ENCODE peak calls at places on chromosomes 16 and 17, in seven cellular contexts. T, K, A, W, J, O and D are unnamed samples.

GRCh38 chr16:58000706-58001676 is at the start of gene USB1:
- DNase-seq in W (peak), J (peak), K (peak), T (peak), A (peak), O (peak), D (peak)

GRCh38 chr16:17369441-17369951 is 101.3 kb downstream of the XYLT1 start:
- DNase-seq in A (no peak), W (peak), T (peak), J (peak), K (peak), O (peak), D (no peak)

GRCh38 chr16:27724491-27724878 is 174.5 kb downstream of the KATNIP start:
- DNase-seq in T (no peak), J (no peak), O (no peak), W (no peak), A (no peak), K (no peak), D (no peak)

GRCh38 chr16:19118938-19119431 is 5.2 kb downstream of the ITPRIPL2 start:
- DNase-seq in K (peak), T (no peak), O (peak), A (no peak), J (peak), W (no peak), D (no peak)

GRCh38 chr17:74343526-74344284 is 17.7 kb downstream of the KIF19 start:
- DNase-seq in O (no peak), T (no peak), J (no peak), K (no peak), W (no peak), A (no peak), D (no peak)

GRCh38 chr17:28726396-28726911 is 421 bp upstream of the TLCD1 start:
- DNase-seq in A (peak), W (no peak), O (no peak), K (peak), T (peak), J (peak), D (no peak)

GRCh38 chr17:45160505-45161287 is 979 bp upstream of the HEXIM2 start:
- DNase-seq in J (peak), A (peak), W (peak), K (peak), T (no peak), O (peak), D (peak)

GRCh38 chr16:68417711-68418301 is 30.5 kb downstream of the SMPD3 start:
- DNase-seq in A (no peak), W (peak), T (peak), O (peak), K (peak), J (no peak), D (no peak)

GRCh38 chr16:1791943-1792812 is 1.3 kb downstream of the IGFALS start:
- DNase-seq in W (peak), K (no peak), J (no peak), A (no peak), O (no peak), T (no peak), D (no peak)

GRCh38 chr17:69796093-69796492 is 278.9 kb upstream of the KCNJ16 start:
- DNase-seq in W (no peak), J (no peak), K (no peak), T (no peak), A (no peak), O (no peak), D (no peak)

GRCh38 chr16:67673712-67674580 is 7.3 kb downstream of the C16orf86 start:
- DNase-seq in O (peak), A (no peak), T (no peak), J (no peak), K (peak), W (peak), D (no peak)

GRCh38 chr16:72399811-72400210 is 227.9 kb upstream of the PMFBP1 start:
- DNase-seq in W (no peak), J (no peak), A (no peak), K (no peak), O (no peak), T (no peak), D (no peak)

GRCh38 chr16:11530171-11530940 is 56.4 kb downstream of the LITAF start:
- DNase-seq in K (no peak), O (no peak), T (no peak), J (no peak), A (no peak), W (no peak), D (no peak)

GRCh38 chr17:8964801-8965393 is 610 bp downstream of the PIK3R5 start:
- DNase-seq in W (no peak), O (no peak), T (no peak), A (peak), J (peak), K (no peak), D (no peak)

GRCh38 chr17:79518330-79519151 is 92.3 kb downstream of the RBFOX3 start:
- DNase-seq in J (no peak), A (no peak), T (no peak), W (no peak), K (no peak), O (no peak), D (no peak)

GRCh38 chr17:49496183-49496865 is 1.2 kb downstream of the NGFR start:
- DNase-seq in J (peak), O (peak), T (peak), A (peak), K (peak), W (peak), D (peak)

GRCh38 chr17:9291912-9292562 is 270.7 kb downstream of the NTN1 start:
- DNase-seq in O (peak), A (peak), W (peak), J (peak), K (peak), T (peak), D (no peak)

GRCh38 chr17:76491271-76492184 is 9.7 kb downstream of the RHBDF2 start:
- DNase-seq in W (peak), K (peak), T (no peak), O (no peak), J (peak), A (no peak), D (no peak)

GRCh38 chr16:89822188-89823086 is 5.8 kb upstream of the SPIRE2 start:
- DNase-seq in T (no peak), K (peak), J (no peak), A (no peak), O (no peak), W (no peak), D (no peak)

GRCh38 chr17:67999291-67999911 is 3.1 kb upstream of the C17orf58 start:
- DNase-seq in J (no peak), A (no peak), K (no peak), T (no peak), O (no peak), W (no peak), D (no peak)

GRCh38 chr17:8710766-8711165 is 33.9 kb downstream of the CCDC42 start:
- DNase-seq in J (no peak), O (no peak), K (no peak), A (no peak), T (no peak), W (no peak), D (no peak)

GRCh38 chr17:82283208-82283749 is 9.8 kb upstream of the CSNK1D start:
- DNase-seq in T (no peak), W (no peak), K (no peak), O (peak), J (peak), A (no peak), D (no peak)

GRCh38 chr16:66515543-66516171 is 34.3 kb downstream of the TK2 start:
- DNase-seq in O (no peak), W (no peak), K (no peak), T (no peak), J (peak), A (peak), D (no peak)

GRCh38 chr17:9451919-9452318 is 123.7 kb downstream of the STX8 start:
- DNase-seq in T (no peak), O (no peak), K (no peak), W (no peak), J (no peak), A (no peak), D (no peak)

GRCh38 chr16:70161350-70161749 is 12.2 kb upstream of the CLEC18C start:
- DNase-seq in W (no peak), T (peak), K (no peak), O (no peak), A (no peak), J (no peak), D (no peak)

GRCh38 chr16:72939247-72939646 is 108.7 kb downstream of the ZFHX3 start:
- DNase-seq in A (no peak), K (peak), J (no peak), T (no peak), W (no peak), O (peak), D (no peak)

GRCh38 chr17:44919885-44920564 is 4.7 kb upstream of the GFAP start:
- DNase-seq in T (peak), A (peak), W (peak), J (peak), K (peak), O (peak), D (peak)

GRCh38 chr16:11398136-11398535 is 52.9 kb downstream of the RMI2 start:
- DNase-seq in A (no peak), T (no peak), J (no peak), K (no peak), W (no peak), O (no peak), D (no peak)

GRCh38 chr16:52580488-52580887 is 33.5 kb upstream of the TOX3 start:
- DNase-seq in O (no peak), J (no peak), K (no peak), T (no peak), A (no peak), W (no peak), D (no peak)

GRCh38 chr17:47725446-47726109 is 7.5 kb upstream of the TBX21 start:
- DNase-seq in K (no peak), A (no peak), O (no peak), W (no peak), T (no peak), J (no peak), D (no peak)

GRCh38 chr16:69590590-69590989 is 24.8 kb downstream of the NFAT5 start:
- DNase-seq in J (no peak), T (no peak), O (no peak), A (no peak), K (no peak), W (no peak), D (no peak)

GRCh38 chr16:50441758-50442157 is 73.0 kb upstream of the BRD7 start:
- DNase-seq in O (no peak), W (no peak), K (no peak), T (no peak), J (peak), A (no peak), D (no peak)

GRCh38 chr16:78735337-78735736 is 635.9 kb downstream of the WWOX start:
- DNase-seq in A (no peak), T (no peak), W (no peak), J (no peak), O (no peak), K (no peak), D (no peak)

GRCh38 chr17:77572065-77572601 is 386.4 kb upstream of the TNRC6C start:
- DNase-seq in O (no peak), J (no peak), W (no peak), K (no peak), T (no peak), A (no peak), D (no peak)
- TF ChIP-seq CTCF in O (no peak), J (no peak), W (no peak), K (no peak), T (no peak), A (peak), D (no peak)

GRCh38 chr17:65137076-65137935 is at the start of gene RGS9:
- DNase-seq in K (peak), O (peak), J (peak), A (peak), W (peak), T (peak), D (peak)
- TF ChIP-seq CTCF in K (peak), O (peak), J (peak), A (peak), W (peak), T (peak), D (peak)

GRCh38 chr17:31381165-31381668 is 10.3 kb upstream of the RAB11FIP4 start:
- DNase-seq in O (no peak), T (no peak), W (no peak), A (no peak), K (no peak), J (no peak), D (no peak)

GRCh38 chr17:31374503-31374902 is 17.0 kb upstream of the RAB11FIP4 start:
- DNase-seq in W (no peak), O (no peak), K (no peak), J (no peak), A (no peak), T (no peak), D (no peak)

GRCh38 chr17:31379796-31380195 is 11.7 kb upstream of the RAB11FIP4 start:
- DNase-seq in A (no peak), J (no peak), W (no peak), T (no peak), K (no peak), O (no peak), D (no peak)

GRCh38 chr17:31374083-31374447 is 17.4 kb upstream of the RAB11FIP4 start:
- DNase-seq in J (peak), W (no peak), O (no peak), T (no peak), A (no peak), K (no peak), D (no peak)

DNA sequence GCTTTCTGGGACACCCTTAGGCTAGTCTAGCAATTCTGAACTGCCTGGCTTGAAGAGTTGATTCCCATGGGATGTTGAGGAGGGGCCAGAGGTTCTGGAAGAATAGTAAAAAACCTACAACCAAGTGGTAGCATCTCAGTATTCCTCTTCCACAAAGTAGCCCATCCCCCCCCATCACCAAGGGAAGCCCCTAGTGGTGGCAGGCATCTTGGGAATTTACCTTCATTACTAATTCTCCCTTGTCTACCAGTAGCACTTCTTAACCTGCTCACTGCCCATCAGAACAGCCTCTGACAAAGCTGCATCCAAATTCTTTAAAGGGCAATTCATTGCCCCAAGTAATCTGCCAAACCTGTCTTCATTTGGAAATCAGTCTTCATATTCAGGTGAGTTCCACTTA is 12.8 kb upstream of the RAB11FIP4 start:
- DNase-seq in K (no peak), A (peak), W (no peak), O (no peak), T (no peak), J (no peak), D (no peak)
- TF ChIP-seq CTCF in K (no peak), A (peak), W (no peak), O (no peak), T (no peak), J (no peak), D (no peak)

GRCh38 chr16:6016530-6017184 is 919.1 kb upstream of the EEF2KMT start:
- DNase-seq in W (no peak), T (no peak), K (no peak), A (peak), O (no peak), J (peak), D (no peak)
- TF ChIP-seq CTCF in W (no peak), T (peak), K (peak), A (peak), O (no peak), J (peak), D (peak)

GRCh38 chr17:4326112-4326511 is 40.4 kb downstream of the UBE2G1 start:
- DNase-seq in T (no peak), K (no peak), O (no peak), A (no peak), J (no peak), W (no peak), D (no peak)
- TF ChIP-seq CTCF in T (no peak), K (no peak), O (no peak), A (no peak), J (no peak), W (no peak), D (no peak)

DNA sequence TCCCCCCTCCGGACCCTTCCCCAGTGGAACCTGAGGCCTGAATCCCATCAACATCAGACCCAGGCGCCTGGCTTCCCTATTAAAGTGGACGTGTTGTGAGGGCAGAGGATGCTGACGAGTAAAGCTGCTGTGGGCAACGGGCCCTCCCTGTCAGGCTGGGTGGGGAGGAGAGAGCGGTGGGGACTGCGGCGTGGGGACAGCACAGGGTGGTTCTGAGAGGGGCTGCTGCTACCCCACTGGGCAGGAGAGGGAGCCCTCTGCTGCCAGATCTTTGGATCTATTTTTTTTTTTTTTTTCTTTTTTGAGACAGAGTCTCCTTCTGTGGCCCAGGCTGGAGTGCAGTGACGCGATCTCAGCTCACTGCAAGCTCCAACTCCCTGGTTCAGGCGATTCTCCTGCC is 5.9 kb downstream of the CA5A start:
- DNase-seq in J (peak), T (no peak), W (no peak), O (no peak), K (no peak), A (peak), D (no peak)
- TF ChIP-seq CTCF in J (peak), T (peak), W (no peak), O (no peak), K (no peak), A (peak), D (peak)

DNA sequence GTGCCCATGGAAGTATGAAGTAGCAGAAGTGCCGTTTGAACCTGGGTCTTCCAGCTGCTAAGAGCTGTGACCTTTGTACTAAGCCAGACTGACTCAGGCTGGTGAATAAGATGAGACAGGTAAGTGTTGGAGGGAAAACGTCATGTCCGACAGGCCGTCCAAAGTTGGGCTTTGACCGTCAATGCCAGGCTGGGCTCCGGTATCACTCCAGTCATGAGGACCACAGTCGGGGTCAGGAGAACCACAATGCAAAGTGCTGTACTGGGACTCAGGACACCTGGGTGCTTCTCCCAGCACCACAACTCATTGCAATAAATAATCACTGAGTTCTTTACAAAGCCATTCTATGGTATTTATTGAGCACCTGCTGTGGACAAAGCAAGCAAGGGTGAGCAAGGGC is 268.6 kb downstream of the HAPSTR1 start:
- DNase-seq in A (peak), W (no peak), K (no peak), O (no peak), J (no peak), T (no peak), D (no peak)
- TF ChIP-seq CTCF in A (no peak), W (no peak), K (no peak), O (no peak), J (no peak), T (no peak), D (no peak)

DNA sequence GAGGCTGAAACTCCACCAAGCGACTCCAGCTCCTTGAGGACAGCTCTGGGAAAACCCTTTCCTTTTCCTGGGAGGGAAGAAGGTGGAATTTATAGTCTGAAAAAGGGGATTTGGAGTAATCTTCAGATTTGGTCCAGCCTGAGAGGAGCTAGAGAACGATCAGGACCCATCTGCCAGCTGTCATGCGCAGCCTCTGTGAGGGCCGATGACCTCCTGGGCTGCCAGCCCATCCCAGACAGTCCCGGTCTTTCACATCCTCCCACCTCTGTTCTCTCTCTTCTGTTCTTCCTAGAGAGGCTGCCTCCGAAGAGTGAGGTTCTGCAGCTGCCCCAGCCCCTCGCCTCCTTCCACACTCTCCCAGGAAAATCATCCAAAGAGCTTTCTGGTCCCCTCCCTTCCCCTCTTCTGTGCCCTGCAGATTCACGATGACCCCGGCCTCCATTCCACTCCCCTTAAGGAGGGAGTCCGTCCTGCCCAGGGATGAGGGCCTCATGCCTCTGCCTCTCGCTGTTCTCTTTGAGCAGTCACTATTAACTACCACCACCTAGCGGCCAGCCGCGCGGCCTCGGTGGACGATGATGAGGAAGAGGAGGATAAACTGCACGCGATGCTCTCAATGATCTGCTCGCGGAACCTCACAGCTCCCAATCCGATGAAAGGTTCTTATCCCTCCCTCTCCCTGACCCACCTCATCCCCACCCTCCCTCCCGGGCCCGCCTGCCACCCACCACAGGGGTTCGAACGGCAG is 29.6 kb downstream of the SGSM2 start:
- DNase-seq in O (no peak), W (no peak), A (peak), T (no peak), K (no peak), J (no peak), D (no peak)
- TF ChIP-seq CTCF in O (no peak), W (no peak), A (peak), T (no peak), K (no peak), J (no peak), D (no peak)

GRCh38 chr17:53949473-53950090 is 126.9 kb downstream of the KIF2B start:
- DNase-seq in K (no peak), W (no peak), A (no peak), T (no peak), O (no peak), J (no peak), D (no peak)

GRCh38 chr17:53948323-53948722 is 125.6 kb downstream of the KIF2B start:
- DNase-seq in O (no peak), J (no peak), T (no peak), K (no peak), A (no peak), W (no peak), D (no peak)

GRCh38 chr17:53950858-53951250 is 128.1 kb downstream of the KIF2B start:
- DNase-seq in O (no peak), A (no peak), K (no peak), T (no peak), W (no peak), J (no peak), D (no peak)

DNA sequence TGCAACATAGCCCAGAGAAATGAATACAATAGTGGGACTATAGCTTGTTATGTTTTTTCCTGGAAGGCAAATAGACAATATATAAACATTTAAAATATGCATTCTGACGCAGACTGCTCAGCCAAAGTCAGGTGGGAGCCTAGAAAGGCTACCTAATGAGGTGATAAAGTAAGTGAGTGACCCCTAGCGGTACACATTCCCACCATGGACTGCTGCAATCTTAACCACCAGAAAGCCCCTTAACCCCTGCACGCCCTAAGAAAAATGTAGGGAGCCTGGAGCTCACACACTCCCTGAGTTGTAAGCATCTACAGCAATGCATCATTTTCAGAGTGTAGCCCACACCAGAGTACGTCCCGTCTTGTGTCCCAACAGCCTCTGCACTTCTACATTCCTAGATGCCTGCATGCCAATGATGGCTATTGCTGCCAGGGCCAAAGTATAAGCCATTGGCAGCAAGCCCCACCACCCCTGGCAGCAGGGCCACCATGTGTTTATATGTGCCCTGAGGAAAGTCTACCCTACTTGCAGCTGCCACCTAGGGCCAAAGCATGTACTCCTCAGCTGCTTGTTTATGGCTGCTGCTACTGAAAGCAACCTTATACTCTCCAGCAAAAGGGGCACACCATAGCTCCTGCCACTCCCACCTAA is 127.6 kb downstream of the KIF2B start:
- DNase-seq in W (no peak), A (peak), T (no peak), O (no peak), J (peak), K (no peak), D (no peak)
- TF ChIP-seq CTCF in W (no peak), A (peak), T (no peak), O (no peak), J (peak), K (no peak), D (no peak)